ENCODE peak calls at places on chromosomes 11 and 22, in six cellular contexts. K is GM23338, G is mucosa of descending colon, Q is Caco-2, S is colonic mucosa, Z is A549. X is an unnamed sample. For H3K4me1, the result is how much of the 10 kb centered on the place peaks cover.

GRCh38 chr11:19670030-19670761 is 42.4 kb upstream of the NAV2 start:
- DNase-seq in Z (peak), Q (no peak), G (peak), S (peak), K (peak), X (no peak)

GRCh38 chr11:120197254-120197891 is 13.5 kb upstream of the OAF start:
- DNase-seq in Z (no peak), S (peak), K (peak), G (peak), Q (no peak), X (no peak)

GRCh38 chr22:33000342-33001280 is 57.6 kb downstream of the SYN3 start:
- DNase-seq in K (peak), Z (peak), G (peak), Q (peak), S (peak), X (peak)

GRCh38 chr22:39185601-39186012 is 33.1 kb upstream of the CBX7 start:
- DNase-seq in K (no peak), Q (no peak), S (no peak), G (peak), Z (no peak), X (peak)

GRCh38 chr11:30914143-30914762 is 328.1 kb upstream of the MPPED2 start:
- DNase-seq in Q (peak), Z (peak), K (peak), S (peak), G (peak), X (peak)

GRCh38 chr11:117492578-117493251 is 165.1 kb downstream of the CEP164 start:
- DNase-seq in Z (no peak), Q (no peak), K (peak), G (no peak), S (no peak), X (no peak)

GRCh38 chr11:88414981-88415391 is 77.5 kb upstream of the CTSC start:
- DNase-seq in K (no peak), G (no peak), S (no peak), Z (no peak), Q (no peak), X (no peak)

GRCh38 chr22:38419121-38419863 is 35.7 kb downstream of the KCNJ4 start:
- DNase-seq in K (no peak), G (no peak), Q (no peak), Z (no peak), S (no peak), X (no peak)

GRCh38 chr11:14012836-14013235 is 50.3 kb downstream of the SPON1 start:
- DNase-seq in Q (no peak), S (no peak), G (no peak), K (no peak), Z (no peak), X (no peak)

GRCh38 chr11:69641681-69642548 is 959 bp downstream of the CCND1 start:
- DNase-seq in Q (peak), Z (no peak), G (peak), K (no peak), S (peak), X (no peak)

GRCh38 chr11:33045551-33046255 is 6.3 kb downstream of the TCP11L1 start:
- DNase-seq in Z (peak), Q (peak), S (peak), K (no peak), G (peak), X (no peak)

GRCh38 chr11:28743101-28743550 is 634.9 kb downstream of the METTL15 start:
- DNase-seq in Z (peak), K (no peak), S (no peak), G (no peak), Q (no peak), X (no peak)

GRCh38 chr11:7473702-7474101 is 11.6 kb upstream of the OLFML1 start:
- DNase-seq in G (no peak), Q (no peak), Z (no peak), S (no peak), K (no peak), X (no peak)

GRCh38 chr22:29706991-29707390 is 12.8 kb upstream of the CABP7 start:
- DNase-seq in K (no peak), Q (no peak), S (no peak), G (no peak), Z (no peak), X (no peak)

GRCh38 chr11:93686812-93687211 is 25.3 kb downstream of the CEP295 start:
- DNase-seq in S (no peak), K (no peak), Q (no peak), Z (no peak), G (no peak), X (no peak)

DNA sequence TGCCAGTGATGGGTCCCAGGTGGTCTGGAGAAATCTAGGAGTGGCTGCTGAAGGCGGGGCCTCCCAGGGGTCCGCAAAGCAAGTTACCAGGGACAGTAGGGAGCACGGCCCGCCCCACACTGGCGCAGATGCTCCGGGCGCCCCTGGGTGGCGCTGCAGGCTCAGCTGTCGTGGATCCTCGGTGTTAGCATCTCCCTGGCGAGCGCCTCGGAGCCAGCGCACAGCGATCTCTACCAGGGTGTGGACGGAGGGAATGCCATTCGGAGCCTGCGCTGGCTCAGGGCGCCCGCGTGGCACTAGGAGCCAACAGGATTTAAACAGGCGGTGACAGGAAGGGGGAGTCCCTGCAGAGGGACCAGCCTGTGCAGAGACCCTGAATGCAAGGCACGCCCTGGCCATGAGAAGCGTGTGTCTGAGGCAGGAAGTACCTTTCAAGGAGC is 20.2 kb downstream of the FADS3 start:
- DNase-seq in S (peak), K (peak), Z (peak), Q (peak), G (peak), X (peak)
- H3K4me1 ChIP-seq in S (under half), K (under half), Z (under half), Q (under half), G (under half), X (under half)

GRCh38 chr11:110289472-110289871 is 6.9 kb downstream of the RDX start:
- DNase-seq in Q (no peak), K (no peak), Z (no peak), S (no peak), G (no peak), X (no peak)

GRCh38 chr11:110287537-110287936 is 8.9 kb downstream of the RDX start:
- DNase-seq in S (no peak), Q (no peak), G (no peak), Z (no peak), K (no peak), X (no peak)

GRCh38 chr11:110290591-110291334 is 5.7 kb downstream of the RDX start:
- DNase-seq in K (no peak), Q (no peak), Z (no peak), S (no peak), G (no peak), X (no peak)

GRCh38 chr11:110283862-110284261 is 12.6 kb downstream of the RDX start:
- DNase-seq in S (no peak), Q (no peak), K (no peak), Z (no peak), G (no peak), X (no peak)

GRCh38 chr11:110286298-110287040 is 9.9 kb downstream of the RDX start:
- DNase-seq in S (no peak), Z (no peak), G (no peak), Q (no peak), K (no peak), X (no peak)
- TF ChIP-seq CTCF in S (no peak), Z (no peak), G (no peak), Q (peak), K (no peak), X (no peak)

GRCh38 chr22:46390652-46391301 is 55.3 kb downstream of the TRMU start:
- DNase-seq in K (no peak), G (peak), Q (peak), S (no peak), Z (no peak), X (no peak)
- H3K4me3 ChIP-seq in K (no peak), G (no peak), Q (no peak), S (no peak), Z (no peak), X (no peak)

GRCh38 chr11:3880724-3881123 is 25.3 kb downstream of the STIM1 start:
- DNase-seq in K (no peak), S (no peak), G (no peak), Q (no peak), Z (peak), X (no peak)
- H3K4me1 ChIP-seq in K (under half), S (under half), G (under half), Q (half or more), Z (under half), X (under half)